ENCODE peak calls at places on chromosomes 5 and 9, in four cellular contexts. One of them, this sample, is unnamed.

GRCh38 chr9:82961504-82962125 is 101.3 kb downstream of the RASEF start:
- DNase-seq in body of pancreas: peak; percentile 89
- DNase-seq in caudate nucleus: peak; percentile 63
- DNase-seq in AG04450: peak; percentile 41
- DNase-seq in this sample: peak; percentile 73

GRCh38 chr5:165014439-165014838 is 1509.0 kb downstream of the MAT2B start:
- DNase-seq in body of pancreas: no peak
- DNase-seq in caudate nucleus: no peak
- DNase-seq in AG04450: no peak
- DNase-seq in this sample: no peak

GRCh38 chr9:121721770-121722169 is 70.3 kb downstream of the DAB2IP start:
- DNase-seq in body of pancreas: no peak
- DNase-seq in caudate nucleus: no peak
- DNase-seq in AG04450: no peak
- DNase-seq in this sample: no peak

GRCh38 chr9:804026-804425 is 37.5 kb upstream of the DMRT1 start:
- DNase-seq in body of pancreas: no peak
- DNase-seq in caudate nucleus: no peak
- DNase-seq in AG04450: no peak
- DNase-seq in this sample: no peak

GRCh38 chr5:88226881-88227450 is 41.7 kb downstream of the TMEM161B start:
- DNase-seq in body of pancreas: no peak
- DNase-seq in caudate nucleus: no peak
- DNase-seq in AG04450: no peak
- DNase-seq in this sample: no peak

GRCh38 chr9:36320457-36320856 is 62.2 kb upstream of the GNE start:
- DNase-seq in body of pancreas: no peak
- DNase-seq in caudate nucleus: no peak
- DNase-seq in AG04450: no peak
- DNase-seq in this sample: no peak

GRCh38 chr9:2087500-2088313 is 72.6 kb downstream of the SMARCA2 start:
- DNase-seq in body of pancreas: no peak
- DNase-seq in caudate nucleus: no peak
- DNase-seq in AG04450: no peak
- DNase-seq in this sample: peak; percentile 25

GRCh38 chr5:168407222-168407621 is 79.0 kb upstream of the RARS1 start:
- DNase-seq in body of pancreas: no peak
- DNase-seq in caudate nucleus: no peak
- DNase-seq in AG04450: no peak
- DNase-seq in this sample: no peak

GRCh38 chr9:136566899-136567298 is 21.1 kb upstream of the NOTCH1 start:
- DNase-seq in body of pancreas: peak; percentile 67
- DNase-seq in caudate nucleus: peak; percentile 81
- DNase-seq in AG04450: no peak
- DNase-seq in this sample: no peak

GRCh38 chr9:90344013-90344412 is 298.6 kb downstream of the DIRAS2 start:
- DNase-seq in body of pancreas: no peak
- DNase-seq in caudate nucleus: no peak
- DNase-seq in AG04450: no peak
- DNase-seq in this sample: no peak

GRCh38 chr5:171801-172331 is 19.4 kb upstream of the LRRC14B start:
- DNase-seq in body of pancreas: no peak
- DNase-seq in caudate nucleus: no peak
- DNase-seq in AG04450: no peak
- DNase-seq in this sample: no peak

GRCh38 chr5:101580591-101580990 is 677.5 kb upstream of the ST8SIA4 start:
- DNase-seq in body of pancreas: no peak
- DNase-seq in caudate nucleus: no peak
- DNase-seq in AG04450: no peak
- DNase-seq in this sample: no peak

GRCh38 chr9:90014421-90014820 is 409.6 kb downstream of the GADD45G start:
- DNase-seq in body of pancreas: no peak
- DNase-seq in caudate nucleus: no peak
- DNase-seq in AG04450: no peak
- DNase-seq in this sample: no peak

DNA sequence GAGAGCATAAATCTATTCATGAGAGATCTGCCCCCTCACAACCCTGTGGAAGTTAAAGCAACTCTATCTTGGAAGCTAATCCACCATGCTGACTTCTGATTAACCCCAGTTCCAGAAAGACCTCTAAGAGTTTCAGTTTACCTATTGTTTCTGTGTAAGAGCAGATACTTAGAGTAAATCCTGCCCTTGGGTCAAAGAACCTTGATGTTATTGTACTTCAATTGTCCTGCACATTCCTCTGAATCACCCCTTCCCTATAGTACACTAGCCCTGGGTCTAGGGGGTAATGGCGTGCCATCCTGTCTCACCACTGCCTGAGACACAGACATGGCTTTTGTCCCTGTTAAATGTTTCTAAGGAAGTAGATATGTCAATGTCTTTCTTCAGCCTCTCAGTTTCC is 138.6 kb downstream of the CAAP1 start:
- DNase-seq in body of pancreas: no peak
- DNase-seq in caudate nucleus: no peak
- DNase-seq in AG04450: no peak
- DNase-seq in this sample: no peak
- H3K27ac ChIP-seq in body of pancreas: no peak overlapping the region
- H3K27ac ChIP-seq in caudate nucleus: no peak overlapping the region
- H3K27ac ChIP-seq in AG04450: no peak overlapping the region
- H3K27ac ChIP-seq in this sample: no peak overlapping the region

GRCh38 chr5:125257057-125257970 is 510.9 kb upstream of the ZNF608 start:
- DNase-seq in body of pancreas: no peak
- DNase-seq in caudate nucleus: no peak
- DNase-seq in AG04450: no peak
- DNase-seq in this sample: no peak

GRCh38 chr5:125256296-125256695 is 509.9 kb upstream of the ZNF608 start:
- DNase-seq in body of pancreas: no peak
- DNase-seq in caudate nucleus: no peak
- DNase-seq in AG04450: no peak
- DNase-seq in this sample: no peak

GRCh38 chr5:125261505-125262250 is 515.2 kb upstream of the ZNF608 start:
- DNase-seq in body of pancreas: no peak
- DNase-seq in caudate nucleus: no peak
- DNase-seq in AG04450: no peak
- DNase-seq in this sample: no peak

GRCh38 chr5:125258610-125259009 is 512.2 kb upstream of the ZNF608 start:
- DNase-seq in body of pancreas: no peak
- DNase-seq in caudate nucleus: no peak
- DNase-seq in AG04450: no peak
- DNase-seq in this sample: no peak

GRCh38 chr5:125257997-125258396 is 511.6 kb upstream of the ZNF608 start:
- DNase-seq in body of pancreas: no peak
- DNase-seq in caudate nucleus: no peak
- DNase-seq in AG04450: no peak
- DNase-seq in this sample: no peak
- H3K27ac ChIP-seq in body of pancreas: no peak overlapping the region
- H3K27ac ChIP-seq in caudate nucleus: no peak overlapping the region
- H3K27ac ChIP-seq in AG04450: no peak overlapping the region
- H3K27ac ChIP-seq in this sample: no peak overlapping the region

GRCh38 chr5:27472875-27473274 is 434.5 kb upstream of the CDH9 start:
- DNase-seq in body of pancreas: no peak
- DNase-seq in caudate nucleus: no peak
- DNase-seq in AG04450: no peak
- DNase-seq in this sample: peak; percentile 33
- H3K27ac ChIP-seq in body of pancreas: no peak overlapping the region
- H3K27ac ChIP-seq in caudate nucleus: no peak overlapping the region
- H3K27ac ChIP-seq in AG04450: no peak overlapping the region
- H3K27ac ChIP-seq in this sample: peak overlapping the region; percentile 98

DNA sequence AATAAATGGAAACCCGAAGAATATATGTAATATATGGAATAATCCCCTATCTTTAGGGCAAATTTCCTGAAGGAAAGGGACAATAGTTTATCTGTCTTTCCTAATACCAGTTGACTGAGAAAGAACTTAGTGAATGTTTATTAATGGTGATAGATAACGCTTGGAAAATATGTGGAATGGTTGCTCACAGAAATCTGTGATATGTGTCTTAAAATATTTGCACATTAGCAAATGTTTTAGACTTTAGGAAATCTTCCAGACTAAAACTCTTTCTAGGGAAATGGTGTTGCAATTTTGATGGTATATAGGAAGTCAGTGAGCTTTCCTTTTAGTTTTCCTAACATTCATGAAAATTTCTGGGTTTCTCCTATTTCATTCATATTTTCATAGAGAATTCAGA is 90.4 kb downstream of the PIP5K1B start:
- DNase-seq in body of pancreas: no peak
- DNase-seq in caudate nucleus: no peak
- DNase-seq in AG04450: no peak
- DNase-seq in this sample: no peak
- H3K27ac ChIP-seq in body of pancreas: no peak overlapping the region
- H3K27ac ChIP-seq in caudate nucleus: no peak overlapping the region
- H3K27ac ChIP-seq in AG04450: no peak overlapping the region
- H3K27ac ChIP-seq in this sample: no peak overlapping the region

DNA sequence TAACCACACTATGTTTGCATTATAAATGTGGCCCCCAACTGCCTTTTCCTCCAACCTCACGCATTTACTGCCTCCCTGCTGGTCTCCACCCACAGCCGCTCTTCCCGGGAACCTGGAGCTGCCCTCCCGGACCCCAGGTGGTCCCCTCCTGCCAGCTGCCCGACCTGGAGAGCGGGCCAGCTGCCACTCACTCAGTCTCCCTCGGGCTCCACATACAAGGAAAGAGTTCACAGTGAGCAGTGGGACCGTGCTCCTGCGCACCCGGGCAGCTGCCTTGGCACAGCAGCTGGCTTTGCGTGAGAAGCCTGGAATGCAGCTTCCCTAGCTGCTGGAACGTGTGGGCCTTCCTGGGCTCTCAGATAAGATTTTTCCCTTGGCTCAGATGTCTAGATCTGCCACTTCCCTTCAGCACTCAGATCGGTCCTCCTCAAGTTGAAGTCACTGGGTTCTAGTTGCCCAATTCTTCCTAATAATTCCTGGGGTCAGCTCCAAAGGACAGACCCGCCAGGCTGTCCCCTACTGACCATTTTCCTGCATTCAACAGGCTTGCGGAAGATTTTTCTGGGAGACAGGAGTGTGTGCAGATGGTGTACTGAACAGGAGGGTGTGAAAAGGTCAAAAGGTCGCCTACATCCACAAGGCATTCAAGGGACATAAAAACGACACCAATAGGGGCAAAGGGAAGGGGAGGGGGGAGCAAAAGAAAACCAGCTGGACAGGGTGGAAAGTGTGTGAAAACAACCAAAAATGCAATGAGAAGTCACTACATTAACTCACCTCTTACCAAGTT is 69.1 kb downstream of the MYO10 start:
- DNase-seq in body of pancreas: peak; percentile 71
- DNase-seq in caudate nucleus: no peak
- DNase-seq in AG04450: no peak
- DNase-seq in this sample: no peak
- H3K27ac ChIP-seq in body of pancreas: peak overlapping the region; percentile 80
- H3K27ac ChIP-seq in caudate nucleus: no peak overlapping the region
- H3K27ac ChIP-seq in AG04450: peak overlapping the region; percentile 52
- H3K27ac ChIP-seq in this sample: no peak overlapping the region

GRCh38 chr5:163910226-163910625 is 404.8 kb downstream of the MAT2B start:
- DNase-seq in body of pancreas: no peak
- DNase-seq in caudate nucleus: no peak
- DNase-seq in AG04450: no peak
- DNase-seq in this sample: no peak
- H3K27ac ChIP-seq in body of pancreas: no peak overlapping the region
- H3K27ac ChIP-seq in caudate nucleus: no peak overlapping the region
- H3K27ac ChIP-seq in AG04450: no peak overlapping the region
- H3K27ac ChIP-seq in this sample: no peak overlapping the region

GRCh38 chr9:98124637-98125426 is 5.8 kb upstream of the TRIM14 start:
- DNase-seq in body of pancreas: no peak
- DNase-seq in caudate nucleus: no peak
- DNase-seq in AG04450: no peak
- DNase-seq in this sample: no peak
- H3K27ac ChIP-seq in body of pancreas: no peak overlapping the region
- H3K27ac ChIP-seq in caudate nucleus: no peak overlapping the region
- H3K27ac ChIP-seq in AG04450: no peak overlapping the region
- H3K27ac ChIP-seq in this sample: no peak overlapping the region

GRCh38 chr5:14581891-14582796 is 552 bp downstream of the OTULINL start:
- DNase-seq in body of pancreas: peak; percentile 74
- DNase-seq in caudate nucleus: no peak
- DNase-seq in AG04450: no peak
- DNase-seq in this sample: no peak

GRCh38 chr5:14579246-14579645 is 2.3 kb upstream of the OTULINL start:
- DNase-seq in body of pancreas: no peak
- DNase-seq in caudate nucleus: no peak
- DNase-seq in AG04450: no peak
- DNase-seq in this sample: no peak

GRCh38 chr5:14577964-14578363 is 3.6 kb upstream of the OTULINL start:
- DNase-seq in body of pancreas: no peak
- DNase-seq in caudate nucleus: no peak
- DNase-seq in AG04450: no peak
- DNase-seq in this sample: no peak

GRCh38 chr5:14581333-14581890 is at the start of gene OTULINL:
- DNase-seq in body of pancreas: peak; percentile 89
- DNase-seq in caudate nucleus: peak; percentile 70
- DNase-seq in AG04450: peak; percentile 23
- DNase-seq in this sample: peak; percentile 24

GRCh38 chr5:14580037-14581034 is 1.3 kb upstream of the OTULINL start:
- DNase-seq in body of pancreas: no peak
- DNase-seq in caudate nucleus: no peak
- DNase-seq in AG04450: no peak
- DNase-seq in this sample: no peak
- H3K27ac ChIP-seq in body of pancreas: no peak overlapping the region
- H3K27ac ChIP-seq in caudate nucleus: no peak overlapping the region
- H3K27ac ChIP-seq in AG04450: no peak overlapping the region
- H3K27ac ChIP-seq in this sample: no peak overlapping the region

GRCh38 chr9:133238272-133238850 is 29.3 kb upstream of the OBP2B start:
- DNase-seq in body of pancreas: peak; percentile 65
- DNase-seq in caudate nucleus: no peak
- DNase-seq in AG04450: no peak
- DNase-seq in this sample: peak; percentile 72
- H3K27ac ChIP-seq in body of pancreas: no peak overlapping the region
- H3K27ac ChIP-seq in caudate nucleus: peak overlapping the region; percentile 85
- H3K27ac ChIP-seq in AG04450: no peak overlapping the region
- H3K27ac ChIP-seq in this sample: peak overlapping the region; percentile 46

This sample was measured in HepG2.